ENCODE peak calls at places on chromosome 1, in five cellular contexts. One of them, this sample, is unnamed.

GRCh38 chr1:150387200-150387599 is 23.3 kb downstream of the RPRD2 start:
- DNase-seq in lower lobe of right lung: no peak
- DNase-seq in ovary: no peak
- DNase-seq in stimulated activated CD4-positive, alpha-beta T cell treated with anti-CD3 and anti-CD28 coated beads, Interleukin-12 subunit alpha, Interleukin-12 subunit beta, amount 100 ng/mL, for 48 hours: no peak
- DNase-seq in activated T-cell treated with anti-CD3 and anti-CD28 coated beads for 48 hours: no peak
- DNase-seq in this sample: no peak

GRCh38 chr1:18350783-18351182 is 129.9 kb upstream of the KLHDC7A start:
- DNase-seq in lower lobe of right lung: no peak
- DNase-seq in ovary: no peak
- DNase-seq in stimulated activated CD4-positive, alpha-beta T cell treated with anti-CD3 and anti-CD28 coated beads, Interleukin-12 subunit alpha, Interleukin-12 subunit beta, amount 100 ng/mL, for 48 hours: no peak
- DNase-seq in activated T-cell treated with anti-CD3 and anti-CD28 coated beads for 48 hours: no peak
- DNase-seq in this sample: no peak

GRCh38 chr1:94851571-94851970 is 31.4 kb downstream of the SLC44A3 start:
- DNase-seq in lower lobe of right lung: no peak
- DNase-seq in ovary: no peak
- DNase-seq in stimulated activated CD4-positive, alpha-beta T cell treated with anti-CD3 and anti-CD28 coated beads, Interleukin-12 subunit alpha, Interleukin-12 subunit beta, amount 100 ng/mL, for 48 hours: no peak
- DNase-seq in activated T-cell treated with anti-CD3 and anti-CD28 coated beads for 48 hours: no peak
- DNase-seq in this sample: no peak

GRCh38 chr1:222009105-222009730 is 267.3 kb upstream of the DUSP10 start:
- DNase-seq in lower lobe of right lung: no peak
- DNase-seq in ovary: no peak
- DNase-seq in stimulated activated CD4-positive, alpha-beta T cell treated with anti-CD3 and anti-CD28 coated beads, Interleukin-12 subunit alpha, Interleukin-12 subunit beta, amount 100 ng/mL, for 48 hours: no peak
- DNase-seq in activated T-cell treated with anti-CD3 and anti-CD28 coated beads for 48 hours: no peak
- DNase-seq in this sample: no peak

GRCh38 chr1:190737191-190737590 is 259.5 kb upstream of the BRINP3 start:
- DNase-seq in lower lobe of right lung: no peak
- DNase-seq in ovary: no peak
- DNase-seq in stimulated activated CD4-positive, alpha-beta T cell treated with anti-CD3 and anti-CD28 coated beads, Interleukin-12 subunit alpha, Interleukin-12 subunit beta, amount 100 ng/mL, for 48 hours: no peak
- DNase-seq in activated T-cell treated with anti-CD3 and anti-CD28 coated beads for 48 hours: no peak
- DNase-seq in this sample: no peak

GRCh38 chr1:244435562-244436205 is 16.0 kb downstream of the ADSS2 start:
- DNase-seq in lower lobe of right lung: no peak
- DNase-seq in ovary: no peak
- DNase-seq in stimulated activated CD4-positive, alpha-beta T cell treated with anti-CD3 and anti-CD28 coated beads, Interleukin-12 subunit alpha, Interleukin-12 subunit beta, amount 100 ng/mL, for 48 hours: no peak
- DNase-seq in activated T-cell treated with anti-CD3 and anti-CD28 coated beads for 48 hours: no peak
- DNase-seq in this sample: no peak

GRCh38 chr1:209400351-209401220 is 182.9 kb upstream of the CAMK1G start:
- DNase-seq in lower lobe of right lung: no peak
- DNase-seq in ovary: no peak
- DNase-seq in stimulated activated CD4-positive, alpha-beta T cell treated with anti-CD3 and anti-CD28 coated beads, Interleukin-12 subunit alpha, Interleukin-12 subunit beta, amount 100 ng/mL, for 48 hours: no peak
- DNase-seq in activated T-cell treated with anti-CD3 and anti-CD28 coated beads for 48 hours: no peak
- DNase-seq in this sample: no peak

GRCh38 chr1:236163460-236164153 is 21.3 kb downstream of the GPR137B start:
- DNase-seq in lower lobe of right lung: no peak
- DNase-seq in ovary: no peak
- DNase-seq in stimulated activated CD4-positive, alpha-beta T cell treated with anti-CD3 and anti-CD28 coated beads, Interleukin-12 subunit alpha, Interleukin-12 subunit beta, amount 100 ng/mL, for 48 hours: no peak
- DNase-seq in activated T-cell treated with anti-CD3 and anti-CD28 coated beads for 48 hours: no peak
- DNase-seq in this sample: no peak

GRCh38 chr1:18783705-18784522 is 75.5 kb downstream of the TAS1R2 start:
- DNase-seq in lower lobe of right lung: no peak
- DNase-seq in ovary: no peak
- DNase-seq in stimulated activated CD4-positive, alpha-beta T cell treated with anti-CD3 and anti-CD28 coated beads, Interleukin-12 subunit alpha, Interleukin-12 subunit beta, amount 100 ng/mL, for 48 hours: no peak
- DNase-seq in activated T-cell treated with anti-CD3 and anti-CD28 coated beads for 48 hours: no peak
- DNase-seq in this sample: no peak

GRCh38 chr1:6309550-6309949 is 48.7 kb upstream of the GPR153 start:
- DNase-seq in lower lobe of right lung: no peak
- DNase-seq in ovary: no peak
- DNase-seq in stimulated activated CD4-positive, alpha-beta T cell treated with anti-CD3 and anti-CD28 coated beads, Interleukin-12 subunit alpha, Interleukin-12 subunit beta, amount 100 ng/mL, for 48 hours: no peak
- DNase-seq in activated T-cell treated with anti-CD3 and anti-CD28 coated beads for 48 hours: no peak
- DNase-seq in this sample: no peak

GRCh38 chr1:230515451-230516145 is 89.5 kb upstream of the PGBD5 start:
- DNase-seq in lower lobe of right lung: no peak
- DNase-seq in ovary: no peak
- DNase-seq in stimulated activated CD4-positive, alpha-beta T cell treated with anti-CD3 and anti-CD28 coated beads, Interleukin-12 subunit alpha, Interleukin-12 subunit beta, amount 100 ng/mL, for 48 hours: no peak
- DNase-seq in activated T-cell treated with anti-CD3 and anti-CD28 coated beads for 48 hours: no peak
- DNase-seq in this sample: no peak

GRCh38 chr1:245168090-245168489 is 13.3 kb downstream of the KIF26B start:
- DNase-seq in lower lobe of right lung: peak
- DNase-seq in ovary: no peak
- DNase-seq in stimulated activated CD4-positive, alpha-beta T cell treated with anti-CD3 and anti-CD28 coated beads, Interleukin-12 subunit alpha, Interleukin-12 subunit beta, amount 100 ng/mL, for 48 hours: no peak
- DNase-seq in activated T-cell treated with anti-CD3 and anti-CD28 coated beads for 48 hours: no peak
- DNase-seq in this sample: peak

GRCh38 chr1:183247066-183247465 is 61.0 kb downstream of the LAMC2 start:
- DNase-seq in lower lobe of right lung: no peak
- DNase-seq in ovary: no peak
- DNase-seq in stimulated activated CD4-positive, alpha-beta T cell treated with anti-CD3 and anti-CD28 coated beads, Interleukin-12 subunit alpha, Interleukin-12 subunit beta, amount 100 ng/mL, for 48 hours: no peak
- DNase-seq in activated T-cell treated with anti-CD3 and anti-CD28 coated beads for 48 hours: no peak
- DNase-seq in this sample: no peak

GRCh38 chr1:63874278-63874880 is 100.6 kb downstream of the ROR1 start:
- DNase-seq in lower lobe of right lung: no peak
- DNase-seq in ovary: no peak
- DNase-seq in stimulated activated CD4-positive, alpha-beta T cell treated with anti-CD3 and anti-CD28 coated beads, Interleukin-12 subunit alpha, Interleukin-12 subunit beta, amount 100 ng/mL, for 48 hours: no peak
- DNase-seq in activated T-cell treated with anti-CD3 and anti-CD28 coated beads for 48 hours: no peak
- DNase-seq in this sample: no peak

GRCh38 chr1:118101445-118101844 is 83.6 kb downstream of the SPAG17 start:
- DNase-seq in lower lobe of right lung: no peak
- DNase-seq in ovary: no peak
- DNase-seq in stimulated activated CD4-positive, alpha-beta T cell treated with anti-CD3 and anti-CD28 coated beads, Interleukin-12 subunit alpha, Interleukin-12 subunit beta, amount 100 ng/mL, for 48 hours: no peak
- DNase-seq in activated T-cell treated with anti-CD3 and anti-CD28 coated beads for 48 hours: no peak
- DNase-seq in this sample: no peak

GRCh38 chr1:28833396-28833795 is 21.4 kb downstream of the OPRD1 start:
- DNase-seq in lower lobe of right lung: no peak
- DNase-seq in ovary: no peak
- DNase-seq in stimulated activated CD4-positive, alpha-beta T cell treated with anti-CD3 and anti-CD28 coated beads, Interleukin-12 subunit alpha, Interleukin-12 subunit beta, amount 100 ng/mL, for 48 hours: no peak
- DNase-seq in activated T-cell treated with anti-CD3 and anti-CD28 coated beads for 48 hours: no peak
- DNase-seq in this sample: no peak

GRCh38 chr1:227913969-227914791 is 33.6 kb downstream of the WNT9A start:
- DNase-seq in lower lobe of right lung: no peak
- DNase-seq in ovary: no peak
- DNase-seq in stimulated activated CD4-positive, alpha-beta T cell treated with anti-CD3 and anti-CD28 coated beads, Interleukin-12 subunit alpha, Interleukin-12 subunit beta, amount 100 ng/mL, for 48 hours: no peak
- DNase-seq in activated T-cell treated with anti-CD3 and anti-CD28 coated beads for 48 hours: no peak
- DNase-seq in this sample: no peak

GRCh38 chr1:46183119-46183842 is 7.0 kb upstream of the P3R3URF start:
- DNase-seq in lower lobe of right lung: peak
- DNase-seq in ovary: no peak
- DNase-seq in stimulated activated CD4-positive, alpha-beta T cell treated with anti-CD3 and anti-CD28 coated beads, Interleukin-12 subunit alpha, Interleukin-12 subunit beta, amount 100 ng/mL, for 48 hours: no peak
- DNase-seq in activated T-cell treated with anti-CD3 and anti-CD28 coated beads for 48 hours: no peak
- DNase-seq in this sample: peak

GRCh38 chr1:109807398-109807795 is 43.7 kb upstream of the EPS8L3 start:
- DNase-seq in lower lobe of right lung: no peak
- DNase-seq in ovary: no peak
- DNase-seq in stimulated activated CD4-positive, alpha-beta T cell treated with anti-CD3 and anti-CD28 coated beads, Interleukin-12 subunit alpha, Interleukin-12 subunit beta, amount 100 ng/mL, for 48 hours: no peak
- DNase-seq in activated T-cell treated with anti-CD3 and anti-CD28 coated beads for 48 hours: no peak
- DNase-seq in this sample: no peak